ENCODE peak calls at places on chromosomes 6 and 20, in nine cellular contexts. One of them, this sample, is unnamed.

GRCh38 chr6:159762681-159763293 is 942 bp downstream of the ACAT2 start:
- DNase-seq in colonic mucosa: peak; percentile 28
- DNase-seq in psoas muscle: no peak
- DNase-seq in effector memory CD4-positive, alpha-beta T cell: peak; percentile 17
- DNase-seq in adrenal gland: peak; percentile 49
- DNase-seq in left lung: no peak
- DNase-seq in tibial artery: no peak
- DNase-seq in heart right ventricle: peak; percentile 19
- DNase-seq in heart left ventricle: no peak
- DNase-seq in this sample: no peak

GRCh38 chr6:11810854-11811643 is 32.4 kb upstream of the ADTRP start:
- DNase-seq in colonic mucosa: no peak
- DNase-seq in psoas muscle: no peak
- DNase-seq in effector memory CD4-positive, alpha-beta T cell: no peak
- DNase-seq in adrenal gland: no peak
- DNase-seq in left lung: no peak
- DNase-seq in tibial artery: no peak
- DNase-seq in heart right ventricle: no peak
- DNase-seq in heart left ventricle: no peak
- DNase-seq in this sample: no peak

GRCh38 chr20:31602779-31603441 is 2.2 kb upstream of the ID1 start:
- DNase-seq in colonic mucosa: no peak
- DNase-seq in psoas muscle: no peak
- DNase-seq in effector memory CD4-positive, alpha-beta T cell: peak; percentile 32
- DNase-seq in adrenal gland: no peak
- DNase-seq in left lung: no peak
- DNase-seq in tibial artery: no peak
- DNase-seq in heart right ventricle: no peak
- DNase-seq in heart left ventricle: no peak
- DNase-seq in this sample: no peak

GRCh38 chr20:47740225-47741184 is 44.8 kb downstream of the SULF2 start:
- DNase-seq in colonic mucosa: no peak
- DNase-seq in psoas muscle: peak; percentile 25
- DNase-seq in effector memory CD4-positive, alpha-beta T cell: no peak
- DNase-seq in adrenal gland: no peak
- DNase-seq in left lung: peak; percentile 79
- DNase-seq in tibial artery: peak; percentile 58
- DNase-seq in heart right ventricle: no peak
- DNase-seq in heart left ventricle: peak; percentile 40
- DNase-seq in this sample: no peak

GRCh38 chr6:6218246-6219085 is 102.0 kb downstream of the F13A1 start:
- DNase-seq in colonic mucosa: no peak
- DNase-seq in psoas muscle: peak; percentile 18
- DNase-seq in effector memory CD4-positive, alpha-beta T cell: no peak
- DNase-seq in adrenal gland: no peak
- DNase-seq in left lung: no peak
- DNase-seq in tibial artery: no peak
- DNase-seq in heart right ventricle: no peak
- DNase-seq in heart left ventricle: no peak
- DNase-seq in this sample: no peak

GRCh38 chr6:35034411-35035171 is 106.5 kb downstream of the TCP11 start:
- DNase-seq in colonic mucosa: peak; percentile 85
- DNase-seq in psoas muscle: peak; percentile 53
- DNase-seq in effector memory CD4-positive, alpha-beta T cell: no peak
- DNase-seq in adrenal gland: peak; percentile 63
- DNase-seq in left lung: peak; percentile 87
- DNase-seq in tibial artery: peak; percentile 65
- DNase-seq in heart right ventricle: peak; percentile 67
- DNase-seq in heart left ventricle: peak; percentile 86
- DNase-seq in this sample: peak; percentile 69

GRCh38 chr6:97687916-97688315 is 404.9 kb upstream of the MMS22L start:
- DNase-seq in colonic mucosa: no peak
- DNase-seq in psoas muscle: no peak
- DNase-seq in effector memory CD4-positive, alpha-beta T cell: no peak
- DNase-seq in adrenal gland: no peak
- DNase-seq in left lung: no peak
- DNase-seq in tibial artery: no peak
- DNase-seq in heart right ventricle: no peak
- DNase-seq in heart left ventricle: no peak
- DNase-seq in this sample: no peak

GRCh38 chr20:1666802-1667201 is 9.2 kb upstream of the SIRPG start:
- DNase-seq in colonic mucosa: no peak
- DNase-seq in psoas muscle: no peak
- DNase-seq in effector memory CD4-positive, alpha-beta T cell: no peak
- DNase-seq in adrenal gland: no peak
- DNase-seq in left lung: no peak
- DNase-seq in tibial artery: no peak
- DNase-seq in heart right ventricle: no peak
- DNase-seq in heart left ventricle: no peak
- DNase-seq in this sample: no peak

GRCh38 chr6:1418471-1419191 is 29.3 kb downstream of the FOXF2 start:
- DNase-seq in colonic mucosa: no peak
- DNase-seq in psoas muscle: no peak
- DNase-seq in effector memory CD4-positive, alpha-beta T cell: no peak
- DNase-seq in adrenal gland: no peak
- DNase-seq in left lung: no peak
- DNase-seq in tibial artery: no peak
- DNase-seq in heart right ventricle: no peak
- DNase-seq in heart left ventricle: no peak
- DNase-seq in this sample: no peak

GRCh38 chr6:1416820-1417219 is 27.4 kb downstream of the FOXF2 start:
- DNase-seq in colonic mucosa: no peak
- DNase-seq in psoas muscle: no peak
- DNase-seq in effector memory CD4-positive, alpha-beta T cell: no peak
- DNase-seq in adrenal gland: no peak
- DNase-seq in left lung: no peak
- DNase-seq in tibial artery: no peak
- DNase-seq in heart right ventricle: no peak
- DNase-seq in heart left ventricle: no peak
- DNase-seq in this sample: no peak

GRCh38 chr6:1416191-1416764 is 26.9 kb downstream of the FOXF2 start:
- DNase-seq in colonic mucosa: no peak
- DNase-seq in psoas muscle: no peak
- DNase-seq in effector memory CD4-positive, alpha-beta T cell: no peak
- DNase-seq in adrenal gland: no peak
- DNase-seq in left lung: no peak
- DNase-seq in tibial artery: no peak
- DNase-seq in heart right ventricle: no peak
- DNase-seq in heart left ventricle: no peak
- DNase-seq in this sample: no peak

GRCh38 chr6:1415416-1416063 is 26.2 kb downstream of the FOXF2 start:
- DNase-seq in colonic mucosa: no peak
- DNase-seq in psoas muscle: no peak
- DNase-seq in effector memory CD4-positive, alpha-beta T cell: no peak
- DNase-seq in adrenal gland: no peak
- DNase-seq in left lung: no peak
- DNase-seq in tibial artery: no peak
- DNase-seq in heart right ventricle: no peak
- DNase-seq in heart left ventricle: no peak
- DNase-seq in this sample: no peak

GRCh38 chr6:1417718-1418117 is 28.3 kb downstream of the FOXF2 start:
- DNase-seq in colonic mucosa: no peak
- DNase-seq in psoas muscle: no peak
- DNase-seq in effector memory CD4-positive, alpha-beta T cell: no peak
- DNase-seq in adrenal gland: no peak
- DNase-seq in left lung: no peak
- DNase-seq in tibial artery: no peak
- DNase-seq in heart right ventricle: no peak
- DNase-seq in heart left ventricle: no peak
- DNase-seq in this sample: no peak
- H3K27me3 ChIP-seq in colonic mucosa: no peaks in the 10 kb centered on the region
- H3K27me3 ChIP-seq in psoas muscle: no peaks in the 10 kb centered on the region
- H3K27me3 ChIP-seq in effector memory CD4-positive, alpha-beta T cell: no peaks in the 10 kb centered on the region
- H3K27me3 ChIP-seq in adrenal gland: no peaks in the 10 kb centered on the region
- H3K27me3 ChIP-seq in left lung: peaks cover 8% of the 10 kb centered on the region
- H3K27me3 ChIP-seq in tibial artery: no peaks in the 10 kb centered on the region
- H3K27me3 ChIP-seq in heart right ventricle: peaks cover 67% of the 10 kb centered on the region
- H3K27me3 ChIP-seq in heart left ventricle: no peaks in the 10 kb centered on the region
- H3K27me3 ChIP-seq in this sample: no peaks in the 10 kb centered on the region

GRCh38 chr6:136749359-136749758 is 42.9 kb downstream of the MAP3K5 start:
- DNase-seq in colonic mucosa: peak; percentile 4
- DNase-seq in psoas muscle: no peak
- DNase-seq in effector memory CD4-positive, alpha-beta T cell: no peak
- DNase-seq in adrenal gland: no peak
- DNase-seq in left lung: no peak
- DNase-seq in tibial artery: no peak
- DNase-seq in heart right ventricle: no peak
- DNase-seq in heart left ventricle: no peak
- DNase-seq in this sample: no peak

GRCh38 chr6:136744889-136745288 is 47.4 kb downstream of the MAP3K5 start:
- DNase-seq in colonic mucosa: no peak
- DNase-seq in psoas muscle: no peak
- DNase-seq in effector memory CD4-positive, alpha-beta T cell: no peak
- DNase-seq in adrenal gland: no peak
- DNase-seq in left lung: no peak
- DNase-seq in tibial artery: no peak
- DNase-seq in heart right ventricle: no peak
- DNase-seq in heart left ventricle: no peak
- DNase-seq in this sample: no peak

GRCh38 chr6:136745300-136745699 is 47.0 kb downstream of the MAP3K5 start:
- DNase-seq in colonic mucosa: no peak
- DNase-seq in psoas muscle: no peak
- DNase-seq in effector memory CD4-positive, alpha-beta T cell: no peak
- DNase-seq in adrenal gland: no peak
- DNase-seq in left lung: no peak
- DNase-seq in tibial artery: no peak
- DNase-seq in heart right ventricle: no peak
- DNase-seq in heart left ventricle: no peak
- DNase-seq in this sample: no peak

GRCh38 chr6:136750821-136751220 is 41.5 kb downstream of the MAP3K5 start:
- DNase-seq in colonic mucosa: no peak
- DNase-seq in psoas muscle: no peak
- DNase-seq in effector memory CD4-positive, alpha-beta T cell: no peak
- DNase-seq in adrenal gland: no peak
- DNase-seq in left lung: no peak
- DNase-seq in tibial artery: no peak
- DNase-seq in heart right ventricle: no peak
- DNase-seq in heart left ventricle: no peak
- DNase-seq in this sample: no peak

DNA sequence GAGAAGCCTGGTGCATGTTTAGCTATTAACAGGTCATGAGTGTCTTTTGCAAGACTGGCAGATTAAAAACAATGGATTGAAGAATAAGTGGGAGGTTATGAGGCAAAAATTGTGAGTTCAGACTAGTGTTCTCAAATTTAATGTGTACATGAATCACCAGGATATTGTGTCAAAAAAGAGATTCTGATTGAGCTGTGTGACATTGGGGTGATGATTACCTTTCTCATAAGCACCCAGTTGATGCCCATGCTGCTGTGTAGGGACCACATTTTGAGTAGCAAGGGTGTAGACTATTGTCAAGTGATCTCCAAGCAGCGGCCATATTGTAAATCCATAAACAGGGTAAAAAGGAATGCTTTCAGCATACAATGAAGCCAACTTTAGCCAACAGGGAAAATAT is 44.7 kb downstream of the MAP3K5 start:
- DNase-seq in colonic mucosa: no peak
- DNase-seq in psoas muscle: no peak
- DNase-seq in effector memory CD4-positive, alpha-beta T cell: no peak
- DNase-seq in adrenal gland: no peak
- DNase-seq in left lung: no peak
- DNase-seq in tibial artery: no peak
- DNase-seq in heart right ventricle: no peak
- DNase-seq in heart left ventricle: no peak
- DNase-seq in this sample: no peak
- H3K27ac ChIP-seq in colonic mucosa: no peak overlapping the region
- H3K27ac ChIP-seq in psoas muscle: no peak overlapping the region
- H3K27ac ChIP-seq in effector memory CD4-positive, alpha-beta T cell: no peak overlapping the region
- H3K27ac ChIP-seq in adrenal gland: peak overlapping the region; percentile 31
- H3K27ac ChIP-seq in left lung: no peak overlapping the region
- H3K27ac ChIP-seq in tibial artery: no peak overlapping the region
- H3K27ac ChIP-seq in heart right ventricle: no peak overlapping the region
- H3K27ac ChIP-seq in heart left ventricle: no peak overlapping the region
- H3K27ac ChIP-seq in this sample: no peak overlapping the region

DNA sequence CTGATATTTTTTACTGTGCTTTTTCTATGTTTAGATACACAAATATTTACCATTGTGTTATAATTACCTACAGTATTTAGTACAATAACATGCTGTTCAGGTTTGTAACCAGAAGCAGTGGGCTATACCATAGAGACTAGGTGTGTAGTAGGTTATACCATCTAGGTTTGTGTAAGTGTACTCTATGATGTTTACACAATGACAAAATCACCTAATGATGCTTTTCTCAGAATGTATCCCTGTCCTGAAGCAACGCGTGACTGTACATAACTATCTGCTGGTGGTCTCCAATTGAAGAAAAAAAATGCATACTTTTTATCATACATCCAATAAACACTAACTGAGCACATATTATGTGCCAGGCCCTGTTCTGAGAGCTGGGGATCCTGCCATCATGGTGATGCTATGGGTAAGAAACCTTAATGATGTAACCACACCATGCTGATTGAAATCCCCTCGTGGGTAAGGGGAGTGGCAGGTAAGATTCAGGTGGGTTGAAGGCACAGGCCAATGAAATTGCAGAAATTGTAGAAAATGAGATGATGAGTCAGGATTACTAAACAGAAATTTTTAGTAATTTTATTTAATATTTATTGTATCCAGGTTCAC is 76.8 kb downstream of the FYN start:
- DNase-seq in colonic mucosa: no peak
- DNase-seq in psoas muscle: no peak
- DNase-seq in effector memory CD4-positive, alpha-beta T cell: no peak
- DNase-seq in adrenal gland: no peak
- DNase-seq in left lung: no peak
- DNase-seq in tibial artery: no peak
- DNase-seq in heart right ventricle: no peak
- DNase-seq in heart left ventricle: no peak
- DNase-seq in this sample: no peak
- H3K4me1 ChIP-seq in colonic mucosa: no peaks in the 10 kb centered on the region
- H3K4me1 ChIP-seq in psoas muscle: no peaks in the 10 kb centered on the region
- H3K4me1 ChIP-seq in effector memory CD4-positive, alpha-beta T cell: peaks cover 37% of the 10 kb centered on the region
- H3K4me1 ChIP-seq in adrenal gland: no peaks in the 10 kb centered on the region
- H3K4me1 ChIP-seq in left lung: peaks cover 14% of the 10 kb centered on the region
- H3K4me1 ChIP-seq in tibial artery: no peaks in the 10 kb centered on the region
- H3K4me1 ChIP-seq in heart right ventricle: peaks cover 10% of the 10 kb centered on the region
- H3K4me1 ChIP-seq in heart left ventricle: no peaks in the 10 kb centered on the region
- H3K4me1 ChIP-seq in this sample: no peaks in the 10 kb centered on the region

DNA sequence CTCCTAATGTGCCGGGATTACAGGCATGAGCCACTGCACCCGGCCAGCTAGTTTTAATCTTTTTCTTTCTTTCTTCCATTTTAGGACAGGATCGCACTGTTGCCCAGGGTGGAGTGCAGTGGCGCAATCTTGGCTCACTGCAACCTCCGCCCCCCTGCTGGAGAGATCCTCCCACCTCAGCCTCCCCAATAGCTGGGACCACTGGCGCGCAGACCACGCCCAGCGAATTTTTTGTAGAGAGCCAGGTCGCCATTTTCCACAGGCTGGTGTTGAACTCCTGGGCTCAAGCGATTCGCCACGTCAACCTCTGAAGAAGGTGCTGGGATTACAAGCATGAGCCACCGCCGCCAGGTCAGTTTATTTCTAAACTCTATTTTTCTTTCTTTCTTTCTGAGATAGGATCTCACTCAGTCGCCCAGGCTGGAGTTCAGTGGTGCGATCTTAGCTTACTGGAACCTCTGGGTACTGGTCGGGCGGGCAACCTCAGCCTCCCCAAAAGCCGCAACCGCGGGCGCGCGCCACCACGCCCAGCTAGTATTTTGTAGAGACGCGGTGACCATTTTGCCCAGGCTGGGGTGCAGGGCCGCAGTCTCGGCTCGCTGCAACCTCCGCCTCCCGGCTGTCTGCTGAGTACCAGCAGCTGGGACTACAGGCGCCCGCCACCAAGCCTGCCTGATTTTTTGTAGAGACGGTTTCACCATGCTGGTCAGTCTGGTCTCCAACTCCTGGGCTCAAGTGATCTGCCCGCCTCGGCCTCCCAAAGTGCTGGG is 20.0 kb upstream of the LIN28B start:
- DNase-seq in colonic mucosa: no peak
- DNase-seq in psoas muscle: no peak
- DNase-seq in effector memory CD4-positive, alpha-beta T cell: no peak
- DNase-seq in adrenal gland: no peak
- DNase-seq in left lung: peak; percentile 76
- DNase-seq in tibial artery: no peak
- DNase-seq in heart right ventricle: no peak
- DNase-seq in heart left ventricle: no peak
- DNase-seq in this sample: no peak
- H3K27me3 ChIP-seq in colonic mucosa: peaks cover 6% of the 10 kb centered on the region
- H3K27me3 ChIP-seq in psoas muscle: peaks cover 40% of the 10 kb centered on the region
- H3K27me3 ChIP-seq in effector memory CD4-positive, alpha-beta T cell: peaks cover 10% of the 10 kb centered on the region
- H3K27me3 ChIP-seq in adrenal gland: peaks cover 25% of the 10 kb centered on the region
- H3K27me3 ChIP-seq in left lung: peaks cover 65% of the 10 kb centered on the region
- H3K27me3 ChIP-seq in tibial artery: peaks cover 3% of the 10 kb centered on the region
- H3K27me3 ChIP-seq in heart right ventricle: peaks cover 84% of the 10 kb centered on the region
- H3K27me3 ChIP-seq in heart left ventricle: peaks cover 17% of the 10 kb centered on the region
- H3K27me3 ChIP-seq in this sample: no peaks in the 10 kb centered on the region